ENCODE peak calls at places on chromosome 21, in seven cellular contexts. One of them, this sample, is unnamed.

GRCh38 chr21:42705346-42705745 is 51.9 kb downstream of the PDE9A start:
- DNase-seq in Peyer's patch: no peak
- DNase-seq in mesothelial cell of epicardium: no peak
- DNase-seq in HFF-Myc: no peak
- DNase-seq in GM20000: no peak
- DNase-seq in WTC11: no peak
- DNase-seq in right lobe of liver: no peak
- DNase-seq in this sample: no peak

GRCh38 chr21:38993561-38993960 is 187.8 kb downstream of the ETS2 start:
- DNase-seq in WTC11: no peak
- DNase-seq in GM20000: no peak
- DNase-seq in HFF-Myc: peak
- DNase-seq in right lobe of liver: no peak
- DNase-seq in mesothelial cell of epicardium: peak
- DNase-seq in Peyer's patch: peak
- DNase-seq in this sample: no peak

GRCh38 chr21:46161800-46162592 is 6.6 kb upstream of the FTCD start:
- DNase-seq in HFF-Myc: no peak
- DNase-seq in Peyer's patch: no peak
- DNase-seq in right lobe of liver: peak
- DNase-seq in mesothelial cell of epicardium: no peak
- DNase-seq in WTC11: no peak
- DNase-seq in GM20000: no peak
- DNase-seq in this sample: no peak

GRCh38 chr21:44703731-44704635 is 7.0 kb downstream of the KRTAP10-12 start:
- DNase-seq in HFF-Myc: no peak
- DNase-seq in Peyer's patch: no peak
- DNase-seq in mesothelial cell of epicardium: peak
- DNase-seq in GM20000: peak
- DNase-seq in WTC11: no peak
- DNase-seq in right lobe of liver: peak
- DNase-seq in this sample: no peak

GRCh38 chr21:16573581-16573980 is 843.8 kb downstream of the USP25 start:
- DNase-seq in HFF-Myc: no peak
- DNase-seq in WTC11: no peak
- DNase-seq in GM20000: no peak
- DNase-seq in mesothelial cell of epicardium: no peak
- DNase-seq in Peyer's patch: no peak
- DNase-seq in right lobe of liver: no peak
- DNase-seq in this sample: no peak

GRCh38 chr21:42263591-42264131 is 44.7 kb downstream of the ABCG1 start:
- DNase-seq in Peyer's patch: no peak
- DNase-seq in mesothelial cell of epicardium: no peak
- DNase-seq in WTC11: no peak
- DNase-seq in right lobe of liver: no peak
- DNase-seq in GM20000: no peak
- DNase-seq in HFF-Myc: no peak
- DNase-seq in this sample: no peak

GRCh38 chr21:24994717-24995116 is 612.6 kb downstream of the MRPL39 start:
- DNase-seq in GM20000: peak
- DNase-seq in right lobe of liver: no peak
- DNase-seq in Peyer's patch: no peak
- DNase-seq in HFF-Myc: no peak
- DNase-seq in mesothelial cell of epicardium: no peak
- DNase-seq in WTC11: no peak
- DNase-seq in this sample: no peak

GRCh38 chr21:43933146-43933673 is 68.2 kb downstream of the AGPAT3 start:
- DNase-seq in mesothelial cell of epicardium: no peak
- DNase-seq in WTC11: no peak
- DNase-seq in GM20000: no peak
- DNase-seq in right lobe of liver: no peak
- DNase-seq in Peyer's patch: no peak
- DNase-seq in HFF-Myc: no peak
- DNase-seq in this sample: no peak

GRCh38 chr21:46046471-46046870 is 51.4 kb upstream of the COL6A2 start:
- DNase-seq in HFF-Myc: no peak
- DNase-seq in mesothelial cell of epicardium: no peak
- DNase-seq in Peyer's patch: no peak
- DNase-seq in right lobe of liver: no peak
- DNase-seq in WTC11: no peak
- DNase-seq in GM20000: no peak
- DNase-seq in this sample: no peak

GRCh38 chr21:34877485-34878128 is 171.5 kb downstream of the RUNX1 start:
- DNase-seq in Peyer's patch: no peak
- DNase-seq in GM20000: no peak
- DNase-seq in WTC11: no peak
- DNase-seq in right lobe of liver: peak
- DNase-seq in HFF-Myc: no peak
- DNase-seq in mesothelial cell of epicardium: no peak
- DNase-seq in this sample: no peak

GRCh38 chr21:20997308-20997632 is 939 bp upstream of the NCAM2 start:
- DNase-seq in mesothelial cell of epicardium: no peak
- DNase-seq in Peyer's patch: no peak
- DNase-seq in GM20000: no peak
- DNase-seq in WTC11: peak
- DNase-seq in right lobe of liver: no peak
- DNase-seq in HFF-Myc: no peak
- DNase-seq in this sample: no peak

GRCh38 chr21:43989401-43989800 is 22.7 kb upstream of the TRAPPC10 start:
- DNase-seq in right lobe of liver: peak
- DNase-seq in Peyer's patch: no peak
- DNase-seq in HFF-Myc: no peak
- DNase-seq in WTC11: no peak
- DNase-seq in GM20000: no peak
- DNase-seq in mesothelial cell of epicardium: no peak
- DNase-seq in this sample: no peak

GRCh38 chr21:14866859-14867560 is 197.8 kb downstream of the NRIP1 start:
- DNase-seq in mesothelial cell of epicardium: no peak
- DNase-seq in right lobe of liver: no peak
- DNase-seq in HFF-Myc: no peak
- DNase-seq in Peyer's patch: no peak
- DNase-seq in WTC11: no peak
- DNase-seq in GM20000: no peak
- DNase-seq in this sample: no peak

GRCh38 chr21:44425307-44425894 is 29.9 kb upstream of the LRRC3 start:
- DNase-seq in WTC11: peak
- DNase-seq in right lobe of liver: peak
- DNase-seq in HFF-Myc: no peak
- DNase-seq in GM20000: no peak
- DNase-seq in mesothelial cell of epicardium: peak
- DNase-seq in Peyer's patch: no peak
- DNase-seq in this sample: no peak

GRCh38 chr21:34908424-34909055 is 140.6 kb downstream of the RUNX1 start:
- DNase-seq in Peyer's patch: no peak
- DNase-seq in right lobe of liver: peak
- DNase-seq in mesothelial cell of epicardium: no peak
- DNase-seq in WTC11: no peak
- DNase-seq in GM20000: no peak
- DNase-seq in HFF-Myc: no peak
- DNase-seq in this sample: no peak

GRCh38 chr21:29671728-29672127 is 268.1 kb downstream of the GRIK1 start:
- DNase-seq in HFF-Myc: no peak
- DNase-seq in right lobe of liver: no peak
- DNase-seq in Peyer's patch: no peak
- DNase-seq in GM20000: no peak
- DNase-seq in mesothelial cell of epicardium: no peak
- DNase-seq in WTC11: no peak
- DNase-seq in this sample: no peak

GRCh38 chr21:26843912-26844257 is 1.3 kb downstream of the ADAMTS1 start:
- DNase-seq in right lobe of liver: no peak
- DNase-seq in mesothelial cell of epicardium: no peak
- DNase-seq in Peyer's patch: no peak
- DNase-seq in HFF-Myc: no peak
- DNase-seq in WTC11: no peak
- DNase-seq in GM20000: no peak
- DNase-seq in this sample: no peak

GRCh38 chr21:26844258-26845065 is 747 bp downstream of the ADAMTS1 start:
- DNase-seq in Peyer's patch: no peak
- DNase-seq in HFF-Myc: no peak
- DNase-seq in WTC11: peak
- DNase-seq in mesothelial cell of epicardium: peak
- DNase-seq in GM20000: no peak
- DNase-seq in right lobe of liver: peak
- DNase-seq in this sample: peak

GRCh38 chr21:26846036-26846931 is 1.1 kb upstream of the ADAMTS1 start:
- DNase-seq in right lobe of liver: peak
- DNase-seq in GM20000: no peak
- DNase-seq in Peyer's patch: peak
- DNase-seq in HFF-Myc: no peak
- DNase-seq in mesothelial cell of epicardium: peak
- DNase-seq in WTC11: peak
- DNase-seq in this sample: peak

GRCh38 chr21:26845750-26846035 is 484 bp upstream of the ADAMTS1 start:
- DNase-seq in HFF-Myc: no peak
- DNase-seq in Peyer's patch: no peak
- DNase-seq in WTC11: no peak
- DNase-seq in GM20000: no peak
- DNase-seq in mesothelial cell of epicardium: no peak
- DNase-seq in right lobe of liver: no peak
- DNase-seq in this sample: no peak

DNA sequence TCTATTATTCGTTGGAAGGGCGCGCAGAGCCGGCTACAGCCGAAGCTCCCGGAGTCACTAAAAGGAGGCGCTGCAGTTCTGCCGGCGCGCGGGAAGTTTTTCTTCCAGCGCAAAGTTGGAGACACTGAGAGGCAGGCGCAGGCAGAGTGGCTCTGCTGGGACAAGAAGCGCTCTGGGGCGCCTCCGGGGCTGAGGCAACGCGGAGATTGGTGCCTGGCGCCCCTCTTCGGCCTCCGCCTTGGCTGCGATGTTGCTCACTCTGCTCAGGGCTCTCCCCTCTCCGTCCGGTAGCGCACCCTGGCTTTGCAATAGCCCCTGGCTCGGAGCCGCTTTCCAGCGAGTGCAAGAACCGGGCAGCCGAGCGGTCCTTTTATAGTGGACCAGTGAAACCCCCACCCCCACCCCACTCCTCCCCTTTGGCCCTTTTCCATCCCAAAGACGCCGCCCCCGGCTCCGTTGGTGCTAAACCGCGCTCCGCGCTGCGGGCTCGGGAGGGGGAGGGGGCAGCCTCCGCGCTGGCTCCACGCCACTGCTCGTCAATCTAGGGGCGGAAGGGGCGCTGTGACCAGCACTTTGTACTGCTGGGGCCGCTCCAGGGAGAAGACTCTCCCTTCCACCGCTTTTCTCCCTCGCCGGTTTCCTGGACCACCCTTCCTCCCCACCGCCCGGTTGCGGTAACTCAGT is at the start of gene ADAMTS1:
- DNase-seq in HFF-Myc: no peak
- DNase-seq in GM20000: no peak
- DNase-seq in right lobe of liver: peak
- DNase-seq in Peyer's patch: peak
- DNase-seq in WTC11: peak
- DNase-seq in mesothelial cell of epicardium: peak
- DNase-seq in this sample: peak
- TF ChIP-seq CTCF in HFF-Myc: no peak
- TF ChIP-seq CTCF in GM20000: no peak
- TF ChIP-seq CTCF in right lobe of liver: peak
- TF ChIP-seq CTCF in Peyer's patch: no peak
- TF ChIP-seq CTCF in WTC11: no peak
- TF ChIP-seq CTCF in mesothelial cell of epicardium: no peak
- TF ChIP-seq CTCF in this sample: peak

GRCh38 chr21:18522181-18522771 is 118.7 kb upstream of the TMPRSS15 start:
- DNase-seq in Peyer's patch: no peak
- DNase-seq in WTC11: no peak
- DNase-seq in GM20000: no peak
- DNase-seq in mesothelial cell of epicardium: no peak
- DNase-seq in HFF-Myc: no peak
- DNase-seq in right lobe of liver: no peak
- DNase-seq in this sample: no peak
- TF ChIP-seq CTCF in Peyer's patch: peak
- TF ChIP-seq CTCF in WTC11: no peak
- TF ChIP-seq CTCF in GM20000: no peak
- TF ChIP-seq CTCF in mesothelial cell of epicardium: peak
- TF ChIP-seq CTCF in HFF-Myc: no peak
- TF ChIP-seq CTCF in right lobe of liver: no peak
- TF ChIP-seq CTCF in this sample: peak

GRCh38 chr21:36744560-36745231 is 45.8 kb downstream of the SIM2 start:
- DNase-seq in HFF-Myc: no peak
- DNase-seq in Peyer's patch: no peak
- DNase-seq in WTC11: no peak
- DNase-seq in right lobe of liver: no peak
- DNase-seq in GM20000: no peak
- DNase-seq in mesothelial cell of epicardium: no peak
- DNase-seq in this sample: no peak

GRCh38 chr21:36744190-36744559 is 45.3 kb downstream of the SIM2 start:
- DNase-seq in HFF-Myc: no peak
- DNase-seq in mesothelial cell of epicardium: no peak
- DNase-seq in WTC11: no peak
- DNase-seq in GM20000: no peak
- DNase-seq in Peyer's patch: no peak
- DNase-seq in right lobe of liver: no peak
- DNase-seq in this sample: no peak

GRCh38 chr21:36741506-36741905 is 42.6 kb downstream of the SIM2 start:
- DNase-seq in WTC11: no peak
- DNase-seq in mesothelial cell of epicardium: no peak
- DNase-seq in Peyer's patch: no peak
- DNase-seq in HFF-Myc: no peak
- DNase-seq in GM20000: no peak
- DNase-seq in right lobe of liver: no peak
- DNase-seq in this sample: no peak

GRCh38 chr21:36743446-36743845 is 44.5 kb downstream of the SIM2 start:
- DNase-seq in right lobe of liver: no peak
- DNase-seq in Peyer's patch: no peak
- DNase-seq in WTC11: no peak
- DNase-seq in mesothelial cell of epicardium: no peak
- DNase-seq in HFF-Myc: no peak
- DNase-seq in GM20000: no peak
- DNase-seq in this sample: no peak

GRCh38 chr21:36743008-36743407 is 44.1 kb downstream of the SIM2 start:
- DNase-seq in Peyer's patch: no peak
- DNase-seq in GM20000: no peak
- DNase-seq in WTC11: no peak
- DNase-seq in right lobe of liver: no peak
- DNase-seq in HFF-Myc: no peak
- DNase-seq in mesothelial cell of epicardium: no peak
- DNase-seq in this sample: no peak
- TF ChIP-seq CTCF in Peyer's patch: no peak
- TF ChIP-seq CTCF in GM20000: no peak
- TF ChIP-seq CTCF in WTC11: no peak
- TF ChIP-seq CTCF in right lobe of liver: no peak
- TF ChIP-seq CTCF in HFF-Myc: no peak
- TF ChIP-seq CTCF in mesothelial cell of epicardium: no peak
- TF ChIP-seq CTCF in this sample: no peak

GRCh38 chr21:37079211-37079824 is 6.3 kb downstream of the TTC3 start:
- DNase-seq in WTC11: no peak
- DNase-seq in GM20000: no peak
- DNase-seq in Peyer's patch: no peak
- DNase-seq in right lobe of liver: no peak
- DNase-seq in HFF-Myc: no peak
- DNase-seq in mesothelial cell of epicardium: no peak
- DNase-seq in this sample: no peak
- TF ChIP-seq CTCF in WTC11: no peak
- TF ChIP-seq CTCF in GM20000: no peak
- TF ChIP-seq CTCF in Peyer's patch: peak
- TF ChIP-seq CTCF in right lobe of liver: peak
- TF ChIP-seq CTCF in HFF-Myc: peak
- TF ChIP-seq CTCF in mesothelial cell of epicardium: no peak
- TF ChIP-seq CTCF in this sample: peak

This sample was measured in neural crest cell.